ENCODE peak calls at places on chromosomes 6 and 20, in nine cellular contexts. J, P, B, S, W, Q, D, N and M are unnamed samples. For H3K36me3, the result is how much of the 10 kb centered on the place peaks cover.

GRCh38 chr6:36735110-36735971 is 37.7 kb downstream of the RAB44 start:
- DNase-seq in W (no peak), D (no peak), N (no peak), P (peak), B (no peak), S (no peak), J (peak), Q (peak), M (peak)

GRCh38 chr6:145214570-145214969 is 520.8 kb downstream of the EPM2A start:
- DNase-seq in B (no peak), Q (peak), S (no peak), W (peak), J (no peak), D (peak), N (peak), P (no peak), M (no peak)

GRCh38 chr20:25495189-25495824 is 87.8 kb downstream of the GINS1 start:
- DNase-seq in B (no peak), Q (no peak), P (no peak), N (no peak), S (no peak), J (no peak), W (no peak), D (no peak), M (no peak)

GRCh38 chr6:134134654-134135053 is 82.2 kb upstream of the SLC2A12 start:
- DNase-seq in N (no peak), B (no peak), P (no peak), J (no peak), D (no peak), S (no peak), Q (no peak), W (no peak), M (no peak)

GRCh38 chr20:21361266-21361665 is 36.1 kb downstream of the NKX2-4 start:
- DNase-seq in J (no peak), N (no peak), P (no peak), S (no peak), W (no peak), Q (no peak), B (no peak), D (no peak), M (no peak)

GRCh38 chr20:59253779-59254319 is 46.6 kb upstream of the EDN3 start:
- DNase-seq in N (peak), D (peak), W (no peak), B (no peak), P (no peak), Q (no peak), J (no peak), S (no peak), M (peak)

GRCh38 chr6:158708239-158708638 is 58.4 kb downstream of the SYTL3 start:
- DNase-seq in N (no peak), S (no peak), J (peak), B (no peak), P (peak), W (no peak), Q (peak), D (no peak), M (peak)

GRCh38 chr6:155078331-155078745 is 83.2 kb downstream of the TIAM2 start:
- DNase-seq in B (no peak), S (no peak), W (no peak), Q (peak), J (peak), P (no peak), N (no peak), D (no peak), M (no peak)

GRCh38 chr6:148857817-148858390 is 111.1 kb downstream of the UST start:
- DNase-seq in P (no peak), B (no peak), S (no peak), J (no peak), N (no peak), W (no peak), Q (no peak), D (no peak), M (peak)

GRCh38 chr6:89966250-89966588 is 72.0 kb downstream of the GJA10 start:
- DNase-seq in D (no peak), Q (no peak), N (no peak), B (no peak), S (no peak), W (no peak), J (no peak), P (no peak), M (no peak)

GRCh38 chr20:62577447-62577846 is 64.9 kb upstream of the SLCO4A1 start:
- DNase-seq in J (no peak), D (no peak), B (no peak), S (no peak), Q (no peak), P (peak), N (no peak), W (no peak), M (no peak)

GRCh38 chr20:41047975-41048305 is 19.3 kb downstream of the TOP1 start:
- DNase-seq in N (peak), Q (no peak), S (no peak), W (no peak), D (no peak), P (no peak), B (no peak), J (no peak), M (no peak)

GRCh38 chr6:138240476-138241245 is 22.4 kb upstream of the PBOV1 start:
- DNase-seq in P (no peak), B (no peak), D (no peak), J (no peak), W (no peak), Q (no peak), S (no peak), N (no peak), M (peak)

GRCh38 chr6:100803264-100803663 is 77.9 kb downstream of the ASCC3 start:
- DNase-seq in D (no peak), P (no peak), W (no peak), S (no peak), N (no peak), Q (no peak), J (peak), B (no peak), M (no peak)

GRCh38 chr6:39517763-39518162 is 195.3 kb upstream of the KCNK16 start:
- DNase-seq in Q (no peak), P (no peak), D (no peak), W (no peak), N (no peak), J (no peak), B (no peak), S (no peak), M (no peak)

GRCh38 chr6:167492096-167492449 is 167.2 kb downstream of the TTLL2 start:
- DNase-seq in B (no peak), S (no peak), J (no peak), P (no peak), D (no peak), Q (no peak), N (no peak), W (no peak), M (no peak)

GRCh38 chr6:14396392-14396791 is 278.8 kb downstream of the CD83 start:
- DNase-seq in S (no peak), W (no peak), B (no peak), N (no peak), D (no peak), J (no peak), P (no peak), Q (no peak), M (no peak)

GRCh38 chr6:14393910-14394309 is 276.3 kb downstream of the CD83 start:
- DNase-seq in J (no peak), D (no peak), P (no peak), N (no peak), Q (no peak), S (no peak), W (no peak), B (no peak), M (no peak)

GRCh38 chr6:14386263-14386981 is 268.9 kb downstream of the CD83 start:
- DNase-seq in J (no peak), S (no peak), D (peak), P (no peak), W (no peak), N (peak), Q (no peak), B (no peak), M (no peak)

DNA sequence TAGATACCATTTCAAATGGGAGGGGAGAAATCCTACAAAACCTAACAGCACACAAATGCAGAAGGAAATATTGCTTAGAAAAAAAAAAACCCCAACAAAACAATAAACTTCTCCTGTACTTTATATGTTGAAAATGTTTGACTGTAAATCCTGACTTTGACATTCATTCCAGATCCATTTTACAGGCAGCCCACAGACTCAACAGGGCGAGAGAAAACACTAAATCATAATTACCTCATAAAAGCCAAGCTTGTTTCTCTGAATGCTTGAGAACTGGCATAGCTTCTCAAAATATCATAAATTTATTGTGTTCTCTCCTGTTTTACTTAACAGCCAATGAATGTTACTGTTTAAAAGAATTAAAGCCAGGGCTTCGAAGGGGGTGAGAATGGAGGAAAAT is 273.2 kb downstream of the CD83 start:
- DNase-seq in P (no peak), W (no peak), N (no peak), J (no peak), D (no peak), Q (no peak), B (no peak), S (no peak), M (no peak)
- H3K4me3 ChIP-seq in P (no peak), W (no peak), N (no peak), J (no peak), D (no peak), Q (no peak), B (no peak), S (no peak), M (no peak)

GRCh38 chr6:28903686-28904085 is 20.1 kb downstream of the TRIM27 start:
- DNase-seq in P (no peak), Q (no peak), B (no peak), D (no peak), N (no peak), S (no peak), J (no peak), W (no peak), M (no peak)

GRCh38 chr6:28910901-28911680 is 12.7 kb downstream of the TRIM27 start:
- DNase-seq in Q (no peak), D (no peak), N (no peak), W (no peak), P (no peak), J (no peak), B (no peak), S (no peak), M (no peak)

GRCh38 chr6:28900577-28901266 is 23.1 kb downstream of the TRIM27 start:
- DNase-seq in W (no peak), S (no peak), P (no peak), N (no peak), J (no peak), D (no peak), Q (no peak), B (no peak), M (no peak)

GRCh38 chr6:28907394-28907793 is 16.4 kb downstream of the TRIM27 start:
- DNase-seq in D (no peak), S (no peak), P (no peak), W (no peak), B (no peak), J (no peak), N (no peak), Q (no peak), M (no peak)

DNA sequence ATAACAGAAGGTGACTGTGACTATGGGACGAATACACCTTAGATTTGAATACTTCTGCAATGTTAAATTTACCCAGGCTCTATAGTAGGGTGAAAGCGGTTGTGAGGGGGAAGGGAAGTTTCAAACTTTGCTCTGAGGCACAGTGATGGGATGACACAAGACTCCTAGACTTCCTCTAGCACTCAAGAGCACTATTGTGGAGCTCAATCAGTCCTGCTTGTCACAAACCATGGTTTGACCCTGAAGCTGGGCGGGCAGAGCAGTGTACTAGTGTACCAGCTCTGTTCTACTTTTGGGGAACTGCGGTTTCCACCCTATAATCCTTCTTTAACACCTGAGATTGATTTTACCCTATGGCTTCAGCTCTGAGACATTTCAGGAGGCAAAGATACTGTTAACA is 17.1 kb downstream of the TRIM27 start:
- DNase-seq in J (no peak), W (no peak), S (no peak), P (no peak), B (no peak), D (no peak), Q (no peak), N (no peak), M (no peak)
- H3K36me3 ChIP-seq in J (half or more), W (under half), S (under half), P (half or more), B (half or more), D (half or more), Q (half or more), N (under half), M (half or more)

DNA sequence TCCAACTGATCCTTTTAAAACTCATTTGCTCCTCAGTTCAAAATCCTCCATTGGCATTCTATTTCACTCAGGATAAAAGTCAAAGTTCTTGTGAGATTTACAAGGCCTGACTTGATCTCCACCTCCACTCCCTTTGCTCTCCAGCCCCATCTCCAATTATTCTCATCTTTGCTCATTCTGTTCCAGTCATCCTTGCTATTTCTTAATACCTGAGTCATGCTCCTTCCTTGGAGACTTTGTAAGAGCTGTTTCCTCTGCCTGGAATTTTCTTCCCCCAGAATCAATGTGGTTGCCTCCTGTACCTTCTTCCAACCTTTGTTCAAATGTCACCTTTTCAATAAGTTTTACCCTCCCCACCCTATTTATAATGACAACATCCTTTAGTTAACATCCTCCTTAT is 373.5 kb downstream of the HTR1B start:
- DNase-seq in Q (no peak), S (no peak), P (no peak), W (no peak), J (no peak), N (no peak), B (no peak), D (no peak), M (no peak)
- H3K4me3 ChIP-seq in Q (no peak), S (no peak), P (no peak), W (no peak), J (no peak), N (no peak), B (no peak), D (no peak), M (no peak)

GRCh38 chr20:50582591-50583234 is 72.5 kb downstream of the PTPN1 start:
- DNase-seq in W (no peak), S (no peak), D (no peak), N (no peak), Q (no peak), B (peak), P (no peak), J (no peak), M (no peak)

GRCh38 chr20:50582092-50582491 is 71.9 kb downstream of the PTPN1 start:
- DNase-seq in J (no peak), W (no peak), P (no peak), Q (no peak), S (no peak), D (no peak), N (no peak), B (peak), M (no peak)

GRCh38 chr20:50584687-50585086 is 74.5 kb downstream of the PTPN1 start:
- DNase-seq in Q (no peak), B (peak), W (no peak), N (no peak), D (no peak), J (no peak), S (no peak), P (no peak), M (no peak)

GRCh38 chr20:50585214-50585613 is 75.0 kb downstream of the PTPN1 start:
- DNase-seq in P (no peak), D (no peak), B (peak), J (no peak), Q (no peak), S (no peak), N (no peak), W (no peak), M (no peak)

GRCh38 chr20:50583422-50584150 is 73.4 kb downstream of the PTPN1 start:
- DNase-seq in B (peak), Q (no peak), J (no peak), D (no peak), W (no peak), S (no peak), P (no peak), N (no peak), M (no peak)
- H3K36me3 ChIP-seq in B (half or more), Q (under half), J (half or more), D (half or more), W (under half), S (under half), P (half or more), N (under half), M (half or more)

GRCh38 chr6:42043787-42044475 is 6.4 kb upstream of the TAF8 start:
- DNase-seq in B (peak), W (peak), D (peak), J (peak), N (peak), Q (peak), S (peak), P (peak), M (peak)
- H3K4me3 ChIP-seq in B (no peak), W (no peak), D (no peak), J (no peak), N (no peak), Q (no peak), S (peak), P (peak), M (no peak)

GRCh38 chr6:32847004-32847403 is 3.2 kb upstream of the PSMB8 start:
- DNase-seq in J (no peak), D (no peak), B (no peak), Q (no peak), N (no peak), W (no peak), S (no peak), P (no peak), M (no peak)
- H3K36me3 ChIP-seq in J (under half), D (under half), B (half or more), Q (under half), N (under half), W (under half), S (under half), P (half or more), M (half or more)

DNA sequence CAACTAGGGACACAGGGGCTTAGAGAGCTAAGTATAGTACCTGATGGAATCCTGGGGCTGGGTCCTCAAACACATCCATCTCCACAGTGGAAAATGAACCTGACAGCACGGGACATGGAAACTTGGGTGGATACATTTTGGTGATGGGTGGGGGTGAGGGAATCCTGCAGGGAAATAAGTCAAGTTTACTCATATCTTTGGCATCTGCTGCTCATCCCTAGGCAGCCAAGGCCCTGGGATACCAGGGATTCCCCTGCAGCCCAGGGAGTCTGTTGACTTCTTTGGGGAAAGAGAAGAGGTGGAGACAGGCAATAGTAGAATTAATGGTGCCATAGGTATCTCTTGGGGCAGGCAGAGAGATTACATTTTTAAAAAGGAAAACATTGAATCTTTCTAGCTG is 6.6 kb downstream of the APOBEC2 start:
- DNase-seq in S (no peak), P (no peak), N (no peak), B (no peak), J (no peak), Q (no peak), W (no peak), D (no peak), M (peak)
- H3K4me3 ChIP-seq in S (no peak), P (no peak), N (no peak), B (no peak), J (no peak), Q (no peak), W (no peak), D (no peak), M (no peak)